ENCODE peak calls at places on chromosome 6, in eight cellular contexts. I is heart right ventricle; L is cardiac muscle cell; T is esophagus squamous epithelium; H is HCT116; M is right lobe of liver; E is adrenal gland; Z is CD4-positive, CD25-positive, alpha-beta regulatory T cell. R is an unnamed sample.

GRCh38 chr6:153568601-153569000 is 437.5 kb upstream of the RGS17 start:
- DNase-seq in I (no peak), L (no peak), T (no peak), H (no peak), M (no peak), E (no peak), Z (no peak), R (no peak)

GRCh38 chr6:72175936-72176335 is 289.6 kb downstream of the RIMS1 start:
- DNase-seq in I (no peak), L (no peak), T (no peak), H (no peak), M (no peak), E (no peak), Z (no peak), R (no peak)

GRCh38 chr6:150491131-150491795 is 108.4 kb upstream of the PLEKHG1 start:
- DNase-seq in I (no peak), L (no peak), T (no peak), H (peak; percentile 57), M (no peak), E (no peak), Z (no peak), R (no peak)

GRCh38 chr6:154868143-154868594 is 126.9 kb upstream of the TIAM2 start:
- DNase-seq in I (no peak), L (peak; percentile 63), T (no peak), H (peak; percentile 12), M (no peak), E (no peak), Z (no peak), R (no peak)

GRCh38 chr6:138572200-138572875 is 73.0 kb upstream of the NHSL1 start:
- DNase-seq in I (peak; percentile 79), L (peak; percentile 93), T (no peak), H (no peak), M (peak; percentile 78), E (peak; percentile 68), Z (no peak), R (peak; percentile 70)

GRCh38 chr6:145480024-145480423 is 255.3 kb downstream of the EPM2A start:
- DNase-seq in I (no peak), L (no peak), T (no peak), H (no peak), M (no peak), E (no peak), Z (no peak), R (no peak)

GRCh38 chr6:134211297-134211696 is 106.6 kb downstream of the SGK1 start:
- DNase-seq in I (no peak), L (no peak), T (no peak), H (no peak), M (no peak), E (no peak), Z (no peak), R (no peak)

GRCh38 chr6:24935753-24936152 is at the start of gene RIPOR2:
- DNase-seq in I (no peak), L (peak; percentile 22), T (peak; percentile 14), H (no peak), M (peak; percentile 51), E (peak; percentile 19), Z (peak; percentile 58), R (peak; percentile 87)

GRCh38 chr6:73042892-73043291 is 182.4 kb downstream of the KHDC1L start:
- DNase-seq in I (no peak), L (no peak), T (no peak), H (no peak), M (no peak), E (no peak), Z (no peak), R (no peak)

GRCh38 chr6:38271081-38271480 is 368.6 kb downstream of the BTBD9 start:
- DNase-seq in I (no peak), L (no peak), T (no peak), H (no peak), M (no peak), E (no peak), Z (no peak), R (no peak)

GRCh38 chr6:38272222-38272621 is 367.5 kb downstream of the BTBD9 start:
- DNase-seq in I (no peak), L (no peak), T (no peak), H (no peak), M (no peak), E (no peak), Z (no peak), R (no peak)

GRCh38 chr6:38270367-38270766 is 369.4 kb downstream of the BTBD9 start:
- DNase-seq in I (no peak), L (no peak), T (no peak), H (no peak), M (no peak), E (no peak), Z (no peak), R (no peak)

GRCh38 chr6:38268342-38268741 is 371.4 kb downstream of the BTBD9 start:
- DNase-seq in I (no peak), L (no peak), T (no peak), H (no peak), M (no peak), E (no peak), Z (no peak), R (no peak)

DNA sequence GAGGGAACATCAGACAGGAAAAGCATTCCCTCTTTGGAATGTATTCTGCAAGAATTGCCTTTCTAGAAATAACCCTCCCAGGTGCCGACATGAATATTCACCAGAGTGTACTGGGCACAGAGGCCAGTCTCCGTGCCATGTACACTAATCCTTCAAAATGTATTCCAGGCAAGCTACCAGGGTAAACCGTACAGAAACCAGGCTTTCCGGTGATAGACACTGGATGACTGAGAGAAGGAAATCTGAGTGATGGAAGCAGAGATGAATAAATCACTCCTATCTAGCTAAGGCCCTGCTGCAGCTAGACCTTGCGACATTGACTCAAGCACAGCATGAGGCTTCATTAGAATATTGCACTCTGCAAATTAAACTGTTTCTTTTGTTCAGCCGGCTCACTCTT is 370.0 kb downstream of the BTBD9 start:
- DNase-seq in I (no peak), L (peak; percentile 14), T (no peak), H (no peak), M (no peak), E (no peak), Z (no peak), R (no peak)
- H3K4me1 ChIP-seq in I (peaks cover 12% of the 10 kb centered on the region), L (peaks cover 7% of the 10 kb centered on the region), T (peaks cover 6% of the 10 kb centered on the region), H (peaks cover 6% of the 10 kb centered on the region), M (no peaks in the 10 kb centered on the region), E (no peaks in the 10 kb centered on the region), Z (no peaks in the 10 kb centered on the region), R (no peaks in the 10 kb centered on the region)

DNA sequence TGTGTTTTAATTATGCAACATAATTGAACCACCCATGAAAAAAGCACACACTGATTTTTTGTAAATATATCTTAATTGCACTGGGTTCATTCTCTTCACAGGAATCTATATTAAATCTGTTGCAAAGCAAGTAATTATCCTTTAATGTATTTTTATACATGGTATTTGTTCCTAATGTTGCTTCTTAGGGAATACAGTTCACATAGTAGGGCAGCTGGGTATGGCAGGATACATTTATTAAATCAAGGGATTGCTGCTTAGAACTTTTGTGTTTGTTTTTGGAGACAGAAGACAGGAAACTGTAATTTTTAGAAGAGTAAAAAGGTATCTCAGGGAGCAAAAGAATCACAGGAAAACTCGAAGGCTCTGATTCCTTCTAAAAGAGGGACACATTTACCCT is 980 bp upstream of the SMIM13 start:
- DNase-seq in I (no peak), L (no peak), T (no peak), H (no peak), M (no peak), E (no peak), Z (no peak), R (no peak)
- H3K4me3 ChIP-seq in I (peak overlapping the region; percentile 99), L (peak overlapping the region; percentile 94), T (peak overlapping the region; percentile 88), H (peak overlapping the region; percentile 85), M (peak overlapping the region; percentile 99), E (no peak overlapping the region), Z (peak overlapping the region; percentile 93), R (peak overlapping the region; percentile 96)

DNA sequence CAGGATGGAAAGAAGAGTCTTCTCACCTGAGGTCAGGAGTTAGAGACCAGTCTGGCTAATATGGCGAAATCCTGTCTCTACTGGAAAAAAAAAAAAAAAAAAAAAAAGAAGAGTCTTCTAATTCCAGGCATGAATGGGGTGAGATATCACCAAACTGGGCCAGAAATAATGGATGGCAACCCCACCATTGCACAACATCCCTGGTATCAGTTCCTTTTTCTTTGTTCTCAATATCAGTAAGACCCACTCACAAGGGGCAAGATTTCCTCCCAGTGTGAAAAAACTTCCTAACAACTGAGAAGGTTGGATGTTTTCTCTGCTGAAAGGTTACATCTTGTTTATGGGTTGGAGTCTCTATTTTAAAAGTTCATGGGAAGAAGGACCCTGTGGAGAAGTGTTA is 23.6 kb upstream of the NR2E1 start:
- DNase-seq in I (no peak), L (no peak), T (no peak), H (no peak), M (no peak), E (no peak), Z (no peak), R (no peak)
- H3K27me3 ChIP-seq in I (peaks cover 69% of the 10 kb centered on the region), L (peaks cover 72% of the 10 kb centered on the region), T (peaks cover 68% of the 10 kb centered on the region), H (no peaks in the 10 kb centered on the region), M (no peaks in the 10 kb centered on the region), E (peaks cover 25% of the 10 kb centered on the region), Z (peaks cover 18% of the 10 kb centered on the region), R (no peaks in the 10 kb centered on the region)

DNA sequence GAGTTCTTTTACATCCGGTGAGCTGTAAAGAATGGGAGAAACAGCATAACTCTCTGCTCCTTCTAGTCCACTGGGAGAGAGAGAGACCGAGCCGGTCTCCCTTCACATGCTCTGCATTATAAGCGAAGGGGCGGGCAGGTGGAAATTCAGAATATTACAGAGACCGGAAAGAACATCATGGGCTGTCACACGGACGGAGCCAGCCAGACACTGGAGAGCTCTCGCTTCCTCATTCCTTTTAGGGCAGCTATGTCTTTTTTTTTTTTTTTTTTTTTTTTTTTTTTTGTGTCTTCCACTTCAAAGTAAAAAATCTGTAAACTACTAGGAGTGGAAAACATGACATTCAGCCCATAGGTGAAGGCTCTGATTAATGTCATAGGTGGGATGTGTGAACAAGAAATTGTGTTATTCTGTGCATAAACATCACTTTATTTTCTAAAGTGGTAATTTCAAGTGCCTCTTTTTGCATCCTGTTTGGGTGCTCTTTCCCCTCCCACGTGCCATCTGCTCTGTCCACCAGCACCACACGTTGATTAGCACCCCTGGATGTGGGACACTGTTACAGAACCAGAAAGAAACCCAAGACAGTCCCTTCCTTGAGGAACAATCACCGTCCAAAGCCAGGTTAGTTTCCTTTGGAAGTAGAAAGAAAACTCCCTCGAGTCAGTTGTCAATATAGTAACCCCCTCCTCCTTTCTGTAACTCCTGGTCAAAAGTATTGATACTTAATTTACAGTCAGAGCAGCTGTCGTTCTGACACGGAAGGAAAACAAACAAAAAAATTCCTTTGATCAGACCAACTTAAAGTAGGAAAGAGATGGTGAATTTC is at the start of gene TAGAP:
- DNase-seq in I (peak; percentile 55), L (no peak), T (no peak), H (no peak), M (peak; percentile 69), E (peak; percentile 81), Z (peak; percentile 85), R (peak; percentile 95)
- H3K4me1 ChIP-seq in I (peaks cover 4% of the 10 kb centered on the region), L (no peaks in the 10 kb centered on the region), T (peaks cover 30% of the 10 kb centered on the region), H (peaks cover 11% of the 10 kb centered on the region), M (peaks cover 6% of the 10 kb centered on the region), E (no peaks in the 10 kb centered on the region), Z (peaks cover 43% of the 10 kb centered on the region), R (peaks cover 17% of the 10 kb centered on the region)

R was measured in Peyer's patch.